ENCODE peak calls at places on chromosomes 13 and 19, in five cellular contexts. O is heart left ventricle; I is astrocyte; J is CD8-positive, alpha-beta T cell; W is AG09319. T is an unnamed sample.

GRCh38 chr13:109989686-109990085 is 203.3 kb upstream of the IRS2 start:
- DNase-seq in J (no peak), I (peak; percentile 25), O (no peak), W (no peak), T (peak; percentile 59)

GRCh38 chr13:59856281-59856810 is 307.4 kb downstream of the DIAPH3 start:
- DNase-seq in O (no peak), J (no peak), I (no peak), W (no peak), T (no peak)

GRCh38 chr19:14198384-14199376 is 7.3 kb downstream of the ADGRL1 start:
- DNase-seq in O (no peak), J (no peak), I (no peak), W (no peak), T (no peak)

GRCh38 chr19:39303373-39304184 is 7.4 kb downstream of the IFNL1 start:
- DNase-seq in I (no peak), J (no peak), W (no peak), O (no peak), T (no peak)

GRCh38 chr19:5563008-5563431 is 4.7 kb downstream of the TINCR start:
- DNase-seq in I (no peak), J (no peak), W (no peak), O (no peak), T (no peak)

GRCh38 chr13:63112799-63113395 is 1697.2 kb upstream of the PCDH20 start:
- DNase-seq in O (no peak), W (no peak), J (no peak), I (no peak), T (no peak)

GRCh38 chr13:98761126-98761978 is 8.9 kb upstream of the SLC15A1 start:
- DNase-seq in J (no peak), O (no peak), W (peak; percentile 30), I (peak; percentile 25), T (peak; percentile 87)

GRCh38 chr13:79703772-79704171 is 222.8 kb downstream of the NDFIP2 start:
- DNase-seq in J (no peak), I (no peak), W (no peak), O (no peak), T (no peak)

GRCh38 chr13:35014606-35015005 is 72.5 kb downstream of the NBEA start:
- DNase-seq in J (no peak), W (no peak), O (no peak), I (no peak), T (no peak)

DNA sequence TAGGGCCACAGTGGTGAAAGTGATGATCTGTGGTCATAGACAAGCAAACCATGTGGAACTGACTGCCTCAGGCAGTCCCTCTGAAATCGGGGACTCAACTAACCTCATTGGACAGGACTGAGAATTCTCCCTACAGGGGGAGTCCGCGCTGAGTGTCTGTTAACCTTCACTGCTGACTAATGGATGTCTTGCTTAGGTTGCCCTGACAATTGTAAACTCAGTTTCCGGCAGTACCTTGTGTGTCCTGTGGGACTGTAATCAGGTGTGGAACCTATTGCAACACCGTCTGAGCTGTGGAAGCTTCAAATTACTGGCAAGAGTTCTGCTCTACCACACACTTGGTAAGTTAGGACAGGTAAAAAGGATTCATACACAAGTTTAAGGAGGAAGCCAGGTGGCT is 21.8 kb downstream of the ZNF77 start:
- DNase-seq in J (no peak), I (no peak), W (no peak), O (no peak), T (peak; percentile 35)
- TF ChIP-seq CTCF in J (no peak), I (no peak), W (no peak), O (no peak), T (no peak)

GRCh38 chr13:37138169-37138568 is 32.7 kb upstream of the CSNK1A1L start:
- DNase-seq in J (no peak), I (no peak), O (no peak), W (no peak), T (peak; percentile 73)
- TF ChIP-seq CTCF in J (no peak), I (no peak), O (peak; percentile 17), W (no peak), T (peak; percentile 54)

GRCh38 chr19:7636691-7637373 is at the start of gene STXBP2:
- DNase-seq in W (no peak), J (peak; percentile 99), I (no peak), O (peak; percentile 3), T (peak; percentile 58)
- TF ChIP-seq CTCF in W (no peak), J (peak; percentile 34), I (no peak), O (no peak), T (no peak)

DNA sequence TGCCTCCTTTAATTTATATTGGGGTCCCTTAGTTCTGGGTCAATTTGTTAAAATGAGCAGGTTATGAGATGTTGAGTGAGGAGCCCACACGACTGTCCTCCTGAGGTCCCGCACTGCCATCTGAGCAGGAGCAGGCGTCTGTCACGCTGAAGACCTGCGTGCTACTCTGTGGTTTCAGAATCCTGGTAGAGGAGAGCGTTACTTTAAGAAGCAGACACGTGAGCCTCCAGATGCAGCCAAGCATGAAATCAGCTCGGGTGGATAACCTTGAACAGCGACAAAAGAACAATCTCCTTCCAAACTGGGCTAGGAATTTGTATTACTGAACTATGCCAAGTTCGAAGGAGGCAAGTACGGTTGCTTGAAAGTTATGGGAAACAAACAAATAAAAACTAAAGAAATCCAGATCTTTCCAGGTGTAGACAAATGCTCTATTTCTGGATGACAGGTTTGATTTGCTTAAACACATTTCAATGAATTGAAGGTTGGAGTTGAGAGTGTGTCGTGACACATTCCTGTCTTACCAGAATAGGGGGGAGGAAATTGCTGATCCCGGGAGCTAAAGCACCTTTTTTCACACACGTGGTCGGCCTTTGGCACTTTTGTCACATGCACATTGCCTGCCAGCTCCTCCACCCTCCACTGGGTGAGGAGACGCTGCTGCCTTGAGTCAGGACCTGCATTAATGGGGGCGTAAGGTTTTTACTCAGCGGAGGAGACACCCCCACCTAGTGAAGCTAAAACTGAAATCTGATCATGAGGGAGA is 945.5 kb upstream of the SLC10A2 start:
- DNase-seq in J (no peak), O (peak; percentile 25), I (peak; percentile 36), W (no peak), T (no peak)
- TF ChIP-seq CTCF in J (no peak), O (no peak), I (no peak), W (no peak), T (no peak)